ENCODE peak calls at places on chromosomes 11 and 22, in seven cellular contexts. W, K, S, I, D, F and J are unnamed samples.

GRCh38 chr22:42811510-42811909 is 45.6 kb downstream of the ARFGAP3 start:
- DNase-seq in W (no peak), K (no peak), S (no peak), I (no peak), D (no peak), F (no peak), J (no peak)

GRCh38 chr11:110948112-110948511 is 235.9 kb upstream of the ARHGAP20 start:
- DNase-seq in W (no peak), K (no peak), S (no peak), I (no peak), D (no peak), F (no peak), J (no peak)

GRCh38 chr22:37971475-37972434 is 12.6 kb downstream of the SOX10 start:
- DNase-seq in W (no peak), K (no peak), S (no peak), I (no peak), D (no peak), F (no peak), J (no peak)

GRCh38 chr11:64507832-64508375 is 83.1 kb upstream of the SLC22A12 start:
- DNase-seq in W (no peak), K (no peak), S (no peak), I (no peak), D (no peak), F (no peak), J (no peak)

GRCh38 chr11:121032546-121032945 is 8.6 kb downstream of the TBCEL start:
- DNase-seq in W (no peak), K (no peak), S (no peak), I (no peak), D (no peak), F (no peak), J (no peak)

GRCh38 chr11:93517041-93517440 is 26.1 kb downstream of the SMCO4 start:
- DNase-seq in W (no peak), K (no peak), S (no peak), I (no peak), D (no peak), F (no peak), J (no peak)

GRCh38 chr22:19498866-19499190 is 19.1 kb downstream of the CDC45 start:
- DNase-seq in W (no peak), K (no peak), S (no peak), I (no peak), D (no peak), F (no peak), J (no peak)

GRCh38 chr11:6931146-6931713 is 5.0 kb downstream of the ZNF215 start:
- DNase-seq in W (no peak), K (no peak), S (no peak), I (no peak), D (no peak), F (no peak), J (no peak)

GRCh38 chr11:130786987-130787688 is 129.1 kb downstream of the SNX19 start:
- DNase-seq in W (no peak), K (no peak), S (no peak), I (no peak), D (no peak), F (no peak), J (no peak)
- H3K4me1 ChIP-seq in W (no peaks in the 10 kb centered on the region), K (no peaks in the 10 kb centered on the region), S (no peaks in the 10 kb centered on the region), I (peaks cover 18% of the 10 kb centered on the region), D (no peaks in the 10 kb centered on the region), F (no peaks in the 10 kb centered on the region), J (no peaks in the 10 kb centered on the region)

GRCh38 chr11:112786196-112786595 is 175.0 kb upstream of the NCAM1 start:
- DNase-seq in W (no peak), K (no peak), S (no peak), I (no peak), D (no peak), F (no peak), J (no peak)
- H3K36me3 ChIP-seq in W (no peaks in the 10 kb centered on the region), K (no peaks in the 10 kb centered on the region), S (no peaks in the 10 kb centered on the region), I (no peaks in the 10 kb centered on the region), D (no peaks in the 10 kb centered on the region), F (no peaks in the 10 kb centered on the region), J (no peaks in the 10 kb centered on the region)

DNA sequence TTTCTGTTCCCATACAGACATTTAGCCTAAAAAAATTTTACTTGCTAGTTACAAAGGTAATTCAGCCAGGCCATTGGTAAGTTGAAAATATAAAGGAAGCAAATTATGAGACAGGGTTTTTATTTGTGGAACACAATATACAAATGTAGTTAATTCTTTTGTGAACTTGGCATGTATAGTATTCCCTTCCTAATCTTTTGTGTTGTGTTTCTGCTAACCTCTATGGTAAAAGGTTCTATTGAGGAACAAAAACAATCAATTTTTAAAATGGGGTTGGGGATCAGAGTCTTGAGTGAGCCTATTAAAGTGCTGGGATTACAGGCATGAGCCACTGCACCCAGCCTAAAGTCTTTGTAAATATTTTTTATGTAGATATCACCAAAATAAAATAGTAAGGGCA is 14.1 kb downstream of the SWAP70 start:
- DNase-seq in W (no peak), K (no peak), S (no peak), I (no peak), D (no peak), F (no peak), J (peak; percentile 25)
- H3K4me1 ChIP-seq in W (no peaks in the 10 kb centered on the region), K (no peaks in the 10 kb centered on the region), S (no peaks in the 10 kb centered on the region), I (no peaks in the 10 kb centered on the region), D (no peaks in the 10 kb centered on the region), F (no peaks in the 10 kb centered on the region), J (peaks cover 29% of the 10 kb centered on the region)

DNA sequence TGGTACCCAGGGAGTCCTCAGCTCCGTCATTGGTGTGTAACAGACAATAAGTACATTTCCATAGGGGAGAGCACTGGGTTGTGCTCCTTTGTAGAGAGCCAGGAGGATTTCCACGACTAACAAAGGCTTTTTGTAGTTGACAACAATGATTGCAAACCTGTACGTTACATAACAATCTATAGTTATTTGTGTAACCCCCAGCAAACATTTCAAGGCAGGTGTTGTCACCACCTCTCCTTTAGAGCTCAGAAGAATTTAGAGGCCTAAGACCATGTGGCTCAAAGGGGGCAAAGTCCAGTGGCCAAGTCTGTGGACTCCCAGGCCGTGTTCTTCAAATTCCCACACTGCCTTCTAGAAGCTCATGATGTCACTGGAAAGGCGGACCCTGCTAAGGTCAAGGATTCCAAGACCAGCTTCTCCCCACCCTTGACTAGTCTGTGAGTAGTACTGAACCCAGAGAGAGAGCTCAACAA is 15.8 kb downstream of the RPL27A start:
- DNase-seq in W (no peak), K (no peak), S (no peak), I (no peak), D (no peak), F (peak; percentile 4), J (no peak)
- H3K36me3 ChIP-seq in W (no peaks in the 10 kb centered on the region), K (no peaks in the 10 kb centered on the region), S (peaks cover 11% of the 10 kb centered on the region), I (peaks cover 34% of the 10 kb centered on the region), D (no peaks in the 10 kb centered on the region), F (no peaks in the 10 kb centered on the region), J (peaks cover 27% of the 10 kb centered on the region)

DNA sequence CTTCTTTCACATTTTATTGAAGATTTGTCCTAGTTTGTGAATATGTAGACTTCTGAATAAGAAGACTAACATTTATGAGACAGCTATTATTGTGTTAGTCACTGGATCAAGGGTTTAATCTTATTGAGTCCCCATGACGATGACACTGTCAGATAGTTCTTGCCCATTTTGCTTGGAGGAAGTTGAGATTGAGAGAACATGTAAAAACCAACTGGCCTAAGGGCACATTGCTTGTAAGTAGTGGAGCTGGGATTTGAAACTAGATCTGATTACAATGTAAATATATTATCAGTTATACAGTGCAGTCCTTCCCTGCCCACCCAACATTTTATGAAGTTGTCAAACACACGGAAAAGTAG is 134.7 kb downstream of the HIPK3 start:
- DNase-seq in W (no peak), K (no peak), S (no peak), I (no peak), D (no peak), F (no peak), J (no peak)
- H3K4me1 ChIP-seq in W (no peaks in the 10 kb centered on the region), K (no peaks in the 10 kb centered on the region), S (no peaks in the 10 kb centered on the region), I (no peaks in the 10 kb centered on the region), D (no peaks in the 10 kb centered on the region), F (no peaks in the 10 kb centered on the region), J (no peaks in the 10 kb centered on the region)

GRCh38 chr11:108142304-108142703 is 20.9 kb downstream of the ACAT1 start:
- DNase-seq in W (no peak), K (no peak), S (no peak), I (no peak), D (no peak), F (no peak), J (no peak)

GRCh38 chr11:108147150-108147549 is 25.8 kb downstream of the ACAT1 start:
- DNase-seq in W (no peak), K (no peak), S (no peak), I (no peak), D (no peak), F (no peak), J (no peak)

GRCh38 chr11:108148549-108148948 is 27.2 kb downstream of the ACAT1 start:
- DNase-seq in W (no peak), K (no peak), S (no peak), I (no peak), D (no peak), F (no peak), J (no peak)

GRCh38 chr11:108144615-108145014 is 23.2 kb downstream of the ACAT1 start:
- DNase-seq in W (no peak), K (no peak), S (no peak), I (no peak), D (no peak), F (no peak), J (no peak)
- H3K36me3 ChIP-seq in W (no peaks in the 10 kb centered on the region), K (peaks cover 48% of the 10 kb centered on the region), S (peaks cover 65% of the 10 kb centered on the region), I (peaks cover 30% of the 10 kb centered on the region), D (no peaks in the 10 kb centered on the region), F (no peaks in the 10 kb centered on the region), J (peaks cover 90% of the 10 kb centered on the region)

GRCh38 chr11:69335010-69335409 is 41.1 kb downstream of the MYEOV start:
- DNase-seq in W (no peak), K (no peak), S (no peak), I (no peak), D (no peak), F (no peak), J (no peak)

GRCh38 chr11:69339041-69339733 is 45.2 kb downstream of the MYEOV start:
- DNase-seq in W (no peak), K (peak; percentile 7), S (no peak), I (no peak), D (no peak), F (peak; percentile 18), J (no peak)

GRCh38 chr11:69335461-69336386 is 41.8 kb downstream of the MYEOV start:
- DNase-seq in W (no peak), K (no peak), S (no peak), I (no peak), D (no peak), F (no peak), J (no peak)

GRCh38 chr11:69339916-69340565 is 46.1 kb downstream of the MYEOV start:
- DNase-seq in W (no peak), K (peak; percentile 9), S (no peak), I (no peak), D (no peak), F (peak; percentile 8), J (no peak)

GRCh38 chr11:69337211-69337721 is 43.3 kb downstream of the MYEOV start:
- DNase-seq in W (peak; percentile 70), K (no peak), S (no peak), I (peak; percentile 2), D (no peak), F (no peak), J (no peak)
- H3K4me1 ChIP-seq in W (peaks cover 11% of the 10 kb centered on the region), K (peaks cover 14% of the 10 kb centered on the region), S (peaks cover 18% of the 10 kb centered on the region), I (no peaks in the 10 kb centered on the region), D (peaks cover 9% of the 10 kb centered on the region), F (no peaks in the 10 kb centered on the region), J (no peaks in the 10 kb centered on the region)